ENCODE peak calls at places on chromosomes 13 and 19, in seven cellular contexts. One of them, this sample, is unnamed. For H3K9me3, the result is how much of the 10 kb centered on the place peaks cover.

GRCh38 chr13:109869312-109870237 is 83.2 kb upstream of the IRS2 start:
- DNase-seq in heart right ventricle: peak
- DNase-seq in heart left ventricle: peak
- DNase-seq in mucosa of descending colon: peak
- DNase-seq in uterus: peak
- DNase-seq in breast epithelium: peak
- DNase-seq in stomach: peak
- DNase-seq in this sample: peak

GRCh38 chr13:111187879-111188643 is 73.0 kb downstream of the ARHGEF7 start:
- DNase-seq in heart right ventricle: no peak
- DNase-seq in heart left ventricle: no peak
- DNase-seq in mucosa of descending colon: no peak
- DNase-seq in uterus: no peak
- DNase-seq in breast epithelium: no peak
- DNase-seq in stomach: no peak
- DNase-seq in this sample: no peak

GRCh38 chr19:39405930-39406655 is 554 bp upstream of the ZFP36 start:
- DNase-seq in stomach: no peak
- DNase-seq in breast epithelium: no peak
- DNase-seq in uterus: no peak
- DNase-seq in heart right ventricle: no peak
- DNase-seq in heart left ventricle: no peak
- DNase-seq in mucosa of descending colon: peak
- DNase-seq in this sample: no peak

GRCh38 chr13:36526897-36527296 is 94.6 kb downstream of the CCNA1 start:
- DNase-seq in breast epithelium: no peak
- DNase-seq in heart left ventricle: no peak
- DNase-seq in uterus: no peak
- DNase-seq in mucosa of descending colon: no peak
- DNase-seq in stomach: no peak
- DNase-seq in heart right ventricle: no peak
- DNase-seq in this sample: no peak

GRCh38 chr13:111541345-111541744 is 220.9 kb downstream of the TEX29 start:
- DNase-seq in stomach: no peak
- DNase-seq in uterus: no peak
- DNase-seq in mucosa of descending colon: no peak
- DNase-seq in heart left ventricle: no peak
- DNase-seq in heart right ventricle: no peak
- DNase-seq in breast epithelium: no peak
- DNase-seq in this sample: no peak

GRCh38 chr13:110506859-110507566 is 54.5 kb downstream of the RAB20 start:
- DNase-seq in stomach: peak
- DNase-seq in heart right ventricle: peak
- DNase-seq in breast epithelium: peak
- DNase-seq in mucosa of descending colon: peak
- DNase-seq in uterus: no peak
- DNase-seq in heart left ventricle: peak
- DNase-seq in this sample: no peak

GRCh38 chr13:57932071-57932470 is 300.5 kb downstream of the PCDH17 start:
- DNase-seq in heart left ventricle: no peak
- DNase-seq in uterus: no peak
- DNase-seq in heart right ventricle: no peak
- DNase-seq in breast epithelium: no peak
- DNase-seq in mucosa of descending colon: no peak
- DNase-seq in stomach: no peak
- DNase-seq in this sample: no peak

GRCh38 chr13:36533806-36534205 is 101.5 kb downstream of the CCNA1 start:
- DNase-seq in uterus: no peak
- DNase-seq in heart right ventricle: no peak
- DNase-seq in breast epithelium: no peak
- DNase-seq in heart left ventricle: no peak
- DNase-seq in stomach: no peak
- DNase-seq in mucosa of descending colon: no peak
- DNase-seq in this sample: no peak

GRCh38 chr19:14198384-14199376 is 7.3 kb downstream of the ADGRL1 start:
- DNase-seq in heart right ventricle: no peak
- DNase-seq in breast epithelium: no peak
- DNase-seq in stomach: no peak
- DNase-seq in uterus: no peak
- DNase-seq in heart left ventricle: no peak
- DNase-seq in mucosa of descending colon: no peak
- DNase-seq in this sample: no peak

GRCh38 chr19:29625316-29625715 is 19.2 kb downstream of the POP4 start:
- DNase-seq in heart left ventricle: no peak
- DNase-seq in uterus: no peak
- DNase-seq in breast epithelium: no peak
- DNase-seq in stomach: no peak
- DNase-seq in mucosa of descending colon: no peak
- DNase-seq in heart right ventricle: no peak
- DNase-seq in this sample: no peak

GRCh38 chr19:34428549-34429285 is 536 bp downstream of the UBA2 start:
- DNase-seq in breast epithelium: no peak
- DNase-seq in stomach: peak
- DNase-seq in uterus: no peak
- DNase-seq in mucosa of descending colon: peak
- DNase-seq in heart right ventricle: peak
- DNase-seq in heart left ventricle: peak
- DNase-seq in this sample: peak

GRCh38 chr19:6828698-6829633 is 56.5 kb downstream of the VAV1 start:
- DNase-seq in mucosa of descending colon: no peak
- DNase-seq in stomach: no peak
- DNase-seq in uterus: no peak
- DNase-seq in heart right ventricle: no peak
- DNase-seq in heart left ventricle: no peak
- DNase-seq in breast epithelium: no peak
- DNase-seq in this sample: no peak

GRCh38 chr13:113758651-113759524 is at the start of gene TMEM255B:
- DNase-seq in uterus: peak
- DNase-seq in heart right ventricle: peak
- DNase-seq in mucosa of descending colon: peak
- DNase-seq in breast epithelium: peak
- DNase-seq in heart left ventricle: peak
- DNase-seq in stomach: peak
- DNase-seq in this sample: peak

GRCh38 chr13:106561551-106562170 is 6.3 kb downstream of the ARGLU1 start:
- DNase-seq in heart right ventricle: no peak
- DNase-seq in heart left ventricle: peak
- DNase-seq in breast epithelium: no peak
- DNase-seq in uterus: no peak
- DNase-seq in mucosa of descending colon: no peak
- DNase-seq in stomach: no peak
- DNase-seq in this sample: no peak

GRCh38 chr13:76225815-76226489 is 589.8 kb downstream of the LMO7 start:
- DNase-seq in heart left ventricle: peak
- DNase-seq in heart right ventricle: peak
- DNase-seq in stomach: no peak
- DNase-seq in breast epithelium: no peak
- DNase-seq in mucosa of descending colon: no peak
- DNase-seq in uterus: no peak
- DNase-seq in this sample: no peak

GRCh38 chr13:22061371-22061805 is 390.5 kb downstream of the FGF9 start:
- DNase-seq in heart right ventricle: no peak
- DNase-seq in breast epithelium: no peak
- DNase-seq in heart left ventricle: no peak
- DNase-seq in mucosa of descending colon: no peak
- DNase-seq in stomach: no peak
- DNase-seq in uterus: no peak
- DNase-seq in this sample: no peak

GRCh38 chr19:32798201-32798600 is 71.4 kb downstream of the SLC7A9 start:
- DNase-seq in uterus: no peak
- DNase-seq in breast epithelium: no peak
- DNase-seq in heart right ventricle: no peak
- DNase-seq in stomach: no peak
- DNase-seq in mucosa of descending colon: no peak
- DNase-seq in heart left ventricle: no peak
- DNase-seq in this sample: no peak

GRCh38 chr13:46380242-46380641 is 6.8 kb downstream of the RUBCNL start:
- DNase-seq in stomach: no peak
- DNase-seq in heart right ventricle: no peak
- DNase-seq in uterus: no peak
- DNase-seq in breast epithelium: no peak
- DNase-seq in mucosa of descending colon: no peak
- DNase-seq in heart left ventricle: no peak
- DNase-seq in this sample: no peak

GRCh38 chr13:46378411-46378810 is 8.6 kb downstream of the RUBCNL start:
- DNase-seq in uterus: no peak
- DNase-seq in heart right ventricle: no peak
- DNase-seq in breast epithelium: no peak
- DNase-seq in stomach: no peak
- DNase-seq in heart left ventricle: no peak
- DNase-seq in mucosa of descending colon: no peak
- DNase-seq in this sample: no peak

GRCh38 chr13:46385946-46386345 is 1.1 kb downstream of the RUBCNL start:
- DNase-seq in stomach: no peak
- DNase-seq in heart left ventricle: no peak
- DNase-seq in mucosa of descending colon: no peak
- DNase-seq in breast epithelium: no peak
- DNase-seq in uterus: no peak
- DNase-seq in heart right ventricle: no peak
- DNase-seq in this sample: no peak

GRCh38 chr13:46383383-46383782 is 3.7 kb downstream of the RUBCNL start:
- DNase-seq in stomach: no peak
- DNase-seq in breast epithelium: no peak
- DNase-seq in uterus: no peak
- DNase-seq in heart right ventricle: no peak
- DNase-seq in mucosa of descending colon: no peak
- DNase-seq in heart left ventricle: no peak
- DNase-seq in this sample: no peak

GRCh38 chr13:46382224-46382623 is 4.8 kb downstream of the RUBCNL start:
- DNase-seq in stomach: no peak
- DNase-seq in uterus: no peak
- DNase-seq in mucosa of descending colon: no peak
- DNase-seq in breast epithelium: no peak
- DNase-seq in heart right ventricle: no peak
- DNase-seq in heart left ventricle: no peak
- DNase-seq in this sample: no peak
- H3K9me3 ChIP-seq in stomach: under half
- H3K9me3 ChIP-seq in uterus: under half
- H3K9me3 ChIP-seq in mucosa of descending colon: under half
- H3K9me3 ChIP-seq in breast epithelium: under half
- H3K9me3 ChIP-seq in heart right ventricle: under half
- H3K9me3 ChIP-seq in heart left ventricle: under half
- H3K9me3 ChIP-seq in this sample: under half

GRCh38 chr19:57395710-57396109 is 6.1 kb downstream of the ZNF548 start:
- DNase-seq in mucosa of descending colon: no peak
- DNase-seq in heart left ventricle: no peak
- DNase-seq in heart right ventricle: no peak
- DNase-seq in breast epithelium: no peak
- DNase-seq in stomach: no peak
- DNase-seq in uterus: no peak
- DNase-seq in this sample: no peak

GRCh38 chr19:57403737-57404537 is 7.0 kb upstream of the ZNF17 start:
- DNase-seq in heart left ventricle: no peak
- DNase-seq in stomach: no peak
- DNase-seq in breast epithelium: no peak
- DNase-seq in mucosa of descending colon: no peak
- DNase-seq in heart right ventricle: no peak
- DNase-seq in uterus: no peak
- DNase-seq in this sample: no peak

DNA sequence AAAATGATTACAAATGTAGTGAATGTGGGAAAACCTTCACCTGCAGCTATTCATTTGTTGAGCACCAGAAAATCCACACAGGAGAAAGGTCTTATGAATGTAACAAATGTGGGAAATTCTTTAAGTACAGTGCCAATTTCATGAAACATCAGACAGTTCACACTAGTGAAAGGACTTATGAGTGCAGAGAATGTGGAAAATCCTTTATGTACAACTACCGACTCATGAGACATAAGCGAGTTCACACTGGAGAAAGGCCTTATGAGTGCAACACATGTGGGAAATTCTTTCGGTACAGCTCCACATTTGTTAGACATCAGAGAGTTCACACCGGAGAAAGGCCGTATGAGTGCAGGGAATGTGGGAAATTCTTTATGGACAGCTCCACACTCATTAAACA is 9.2 kb downstream of the ZNF548 start:
- DNase-seq in mucosa of descending colon: no peak
- DNase-seq in breast epithelium: no peak
- DNase-seq in stomach: no peak
- DNase-seq in heart left ventricle: no peak
- DNase-seq in heart right ventricle: no peak
- DNase-seq in uterus: no peak
- DNase-seq in this sample: no peak
- H3K9me3 ChIP-seq in mucosa of descending colon: half or more
- H3K9me3 ChIP-seq in breast epithelium: half or more
- H3K9me3 ChIP-seq in stomach: half or more
- H3K9me3 ChIP-seq in heart left ventricle: half or more
- H3K9me3 ChIP-seq in heart right ventricle: under half
- H3K9me3 ChIP-seq in uterus: half or more
- H3K9me3 ChIP-seq in this sample: half or more

GRCh38 chr19:21045028-21045427 is 24.6 kb downstream of the ZNF430 start:
- DNase-seq in heart left ventricle: no peak
- DNase-seq in stomach: no peak
- DNase-seq in heart right ventricle: no peak
- DNase-seq in mucosa of descending colon: no peak
- DNase-seq in breast epithelium: no peak
- DNase-seq in uterus: no peak
- DNase-seq in this sample: no peak

GRCh38 chr19:21047712-21048111 is 27.3 kb downstream of the ZNF430 start:
- DNase-seq in stomach: no peak
- DNase-seq in uterus: no peak
- DNase-seq in heart left ventricle: no peak
- DNase-seq in breast epithelium: no peak
- DNase-seq in heart right ventricle: no peak
- DNase-seq in mucosa of descending colon: no peak
- DNase-seq in this sample: no peak

DNA sequence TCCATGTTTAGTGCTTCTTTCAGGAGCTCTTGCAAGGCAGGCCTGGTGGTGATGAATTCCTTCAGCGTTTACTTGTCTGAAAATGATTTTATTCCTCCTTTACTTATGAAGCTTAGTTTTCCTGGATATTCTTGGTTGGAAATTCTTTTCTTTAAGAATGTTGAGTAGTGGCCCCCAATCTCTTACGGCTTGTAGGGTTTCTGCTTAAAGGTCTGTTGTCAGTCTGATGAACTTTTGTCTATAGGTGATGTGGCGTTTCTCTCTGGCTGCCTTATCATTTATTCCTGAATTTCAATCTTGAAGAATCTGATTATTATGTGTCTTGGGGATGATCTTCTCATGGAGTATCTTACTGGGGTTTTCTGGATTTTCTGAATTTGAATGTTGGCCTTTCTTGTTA is 26.0 kb downstream of the ZNF430 start:
- DNase-seq in heart left ventricle: no peak
- DNase-seq in mucosa of descending colon: no peak
- DNase-seq in heart right ventricle: no peak
- DNase-seq in uterus: no peak
- DNase-seq in stomach: no peak
- DNase-seq in breast epithelium: no peak
- DNase-seq in this sample: no peak
- H3K9me3 ChIP-seq in heart left ventricle: half or more
- H3K9me3 ChIP-seq in mucosa of descending colon: half or more
- H3K9me3 ChIP-seq in heart right ventricle: under half
- H3K9me3 ChIP-seq in uterus: under half
- H3K9me3 ChIP-seq in stomach: under half
- H3K9me3 ChIP-seq in breast epithelium: under half
- H3K9me3 ChIP-seq in this sample: under half

DNA sequence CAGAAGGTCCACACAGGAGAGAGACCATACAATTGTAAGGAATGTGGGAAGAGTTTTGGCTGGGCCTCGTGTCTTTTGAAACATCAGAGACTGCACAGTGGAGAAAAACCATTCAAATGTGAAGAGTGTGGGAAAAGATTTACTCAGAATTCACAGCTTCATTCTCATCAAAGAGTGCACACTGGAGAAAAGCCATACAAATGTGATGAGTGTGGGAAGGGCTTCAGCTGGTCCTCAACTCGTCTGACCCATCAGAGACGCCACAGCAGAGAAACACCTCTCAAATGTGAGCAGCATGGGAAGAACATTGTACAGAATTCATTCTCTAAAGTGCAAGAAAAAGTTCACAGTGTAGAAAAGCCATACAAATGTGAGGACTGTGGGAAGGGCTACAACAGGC is 5.4 kb upstream of the ZNF225 start:
- DNase-seq in breast epithelium: no peak
- DNase-seq in uterus: no peak
- DNase-seq in heart right ventricle: no peak
- DNase-seq in heart left ventricle: no peak
- DNase-seq in stomach: no peak
- DNase-seq in mucosa of descending colon: no peak
- DNase-seq in this sample: no peak
- H3K9me3 ChIP-seq in breast epithelium: half or more
- H3K9me3 ChIP-seq in uterus: half or more
- H3K9me3 ChIP-seq in heart right ventricle: under half
- H3K9me3 ChIP-seq in heart left ventricle: half or more
- H3K9me3 ChIP-seq in stomach: half or more
- H3K9me3 ChIP-seq in mucosa of descending colon: half or more
- H3K9me3 ChIP-seq in this sample: half or more

This sample was measured in ascending aorta.